ENCODE peak calls at places on chromosomes 3 and 15, in five cellular contexts. One of them, this sample, is unnamed.

GRCh38 chr3:62332771-62333381 is 40.5 kb downstream of the FEZF2 start:
- DNase-seq in stimulated activated CD8-positive, alpha-beta memory T cell treated with anti-CD3 and anti-CD28 coated beads, Interleukin-4, amount 100 ng/mL, for 24 hours: no peak
- DNase-seq in activated T-cell treated with anti-CD3 and anti-CD28 coated beads for 1 hour: no peak
- DNase-seq in nucleus accumbens: no peak
- DNase-seq in H9: no peak
- DNase-seq in this sample: peak

GRCh38 chr15:42279234-42279723 is 6.0 kb upstream of the TMEM87A start:
- DNase-seq in stimulated activated CD8-positive, alpha-beta memory T cell treated with anti-CD3 and anti-CD28 coated beads, Interleukin-4, amount 100 ng/mL, for 24 hours: no peak
- DNase-seq in activated T-cell treated with anti-CD3 and anti-CD28 coated beads for 1 hour: no peak
- DNase-seq in nucleus accumbens: no peak
- DNase-seq in H9: no peak
- DNase-seq in this sample: no peak

GRCh38 chr3:99768808-99769501 is 48.7 kb upstream of the CMSS1 start:
- DNase-seq in stimulated activated CD8-positive, alpha-beta memory T cell treated with anti-CD3 and anti-CD28 coated beads, Interleukin-4, amount 100 ng/mL, for 24 hours: no peak
- DNase-seq in activated T-cell treated with anti-CD3 and anti-CD28 coated beads for 1 hour: no peak
- DNase-seq in nucleus accumbens: no peak
- DNase-seq in H9: no peak
- DNase-seq in this sample: no peak

GRCh38 chr15:27248251-27248650 is 277.3 kb downstream of the GABRG3 start:
- DNase-seq in stimulated activated CD8-positive, alpha-beta memory T cell treated with anti-CD3 and anti-CD28 coated beads, Interleukin-4, amount 100 ng/mL, for 24 hours: no peak
- DNase-seq in activated T-cell treated with anti-CD3 and anti-CD28 coated beads for 1 hour: no peak
- DNase-seq in nucleus accumbens: no peak
- DNase-seq in H9: no peak
- DNase-seq in this sample: no peak

GRCh38 chr3:167885277-167885676 is 149.8 kb downstream of the SERPINI1 start:
- DNase-seq in stimulated activated CD8-positive, alpha-beta memory T cell treated with anti-CD3 and anti-CD28 coated beads, Interleukin-4, amount 100 ng/mL, for 24 hours: no peak
- DNase-seq in activated T-cell treated with anti-CD3 and anti-CD28 coated beads for 1 hour: no peak
- DNase-seq in nucleus accumbens: no peak
- DNase-seq in H9: peak
- DNase-seq in this sample: no peak

GRCh38 chr3:56468184-56469106 is at the start of gene ERC2:
- DNase-seq in stimulated activated CD8-positive, alpha-beta memory T cell treated with anti-CD3 and anti-CD28 coated beads, Interleukin-4, amount 100 ng/mL, for 24 hours: no peak
- DNase-seq in activated T-cell treated with anti-CD3 and anti-CD28 coated beads for 1 hour: no peak
- DNase-seq in nucleus accumbens: peak
- DNase-seq in H9: peak
- DNase-seq in this sample: peak

GRCh38 chr15:89761009-89761831 is 10.2 kb upstream of the MESP1 start:
- DNase-seq in stimulated activated CD8-positive, alpha-beta memory T cell treated with anti-CD3 and anti-CD28 coated beads, Interleukin-4, amount 100 ng/mL, for 24 hours: no peak
- DNase-seq in activated T-cell treated with anti-CD3 and anti-CD28 coated beads for 1 hour: no peak
- DNase-seq in nucleus accumbens: no peak
- DNase-seq in H9: no peak
- DNase-seq in this sample: peak

GRCh38 chr15:69127226-69127625 is 33.2 kb upstream of the GLCE start:
- DNase-seq in stimulated activated CD8-positive, alpha-beta memory T cell treated with anti-CD3 and anti-CD28 coated beads, Interleukin-4, amount 100 ng/mL, for 24 hours: no peak
- DNase-seq in activated T-cell treated with anti-CD3 and anti-CD28 coated beads for 1 hour: no peak
- DNase-seq in nucleus accumbens: no peak
- DNase-seq in H9: no peak
- DNase-seq in this sample: no peak

GRCh38 chr3:125042725-125043406 is 12.9 kb downstream of the HEG1 start:
- DNase-seq in stimulated activated CD8-positive, alpha-beta memory T cell treated with anti-CD3 and anti-CD28 coated beads, Interleukin-4, amount 100 ng/mL, for 24 hours: no peak
- DNase-seq in activated T-cell treated with anti-CD3 and anti-CD28 coated beads for 1 hour: no peak
- DNase-seq in nucleus accumbens: no peak
- DNase-seq in H9: no peak
- DNase-seq in this sample: no peak

GRCh38 chr3:183266454-183266853 is 13.4 kb downstream of the B3GNT5 start:
- DNase-seq in stimulated activated CD8-positive, alpha-beta memory T cell treated with anti-CD3 and anti-CD28 coated beads, Interleukin-4, amount 100 ng/mL, for 24 hours: no peak
- DNase-seq in activated T-cell treated with anti-CD3 and anti-CD28 coated beads for 1 hour: no peak
- DNase-seq in nucleus accumbens: no peak
- DNase-seq in H9: no peak
- DNase-seq in this sample: no peak

This sample was measured in mammary epithelial cell.